ENCODE peak calls at places on chromosomes 4 and X, in seven cellular contexts. J is occipital lobe, O is sciatic nerve, X is breast epithelium, F is lung microvascular endothelial cell, Y is brain microvascular endothelial cell, Q is hepatocyte. M is an unnamed sample.

GRCh38 chrX:96807318-96807717 is 76.4 kb upstream of the RPA4 start:
- DNase-seq in J (no peak), O (no peak), X (no peak), F (no peak), Y (no peak), Q (no peak), M (no peak)

GRCh38 chrX:6826856-6827255 is 291.9 kb upstream of the VCX3A start:
- DNase-seq in J (no peak), O (no peak), X (no peak), F (no peak), Y (no peak), Q (no peak), M (no peak)

GRCh38 chr4:126582737-126583136 is 1050.0 kb upstream of the INTU start:
- DNase-seq in J (no peak), O (no peak), X (no peak), F (no peak), Y (no peak), Q (peak; percentile 3), M (no peak)

GRCh38 chrX:34927866-34928265 is 14.7 kb upstream of the FAM47B start:
- DNase-seq in J (no peak), O (no peak), X (no peak), F (no peak), Y (no peak), Q (no peak), M (no peak)

GRCh38 chrX:153933751-153934472 is 925 bp downstream of the NAA10 start:
- DNase-seq in J (no peak), O (no peak), X (no peak), F (no peak), Y (peak; percentile 38), Q (no peak), M (no peak)

GRCh38 chr4:142449771-142450373 is 396.2 kb downstream of the INPP4B start:
- DNase-seq in J (no peak), O (no peak), X (no peak), F (no peak), Y (no peak), Q (no peak), M (no peak)

GRCh38 chrX:3232262-3232950 is 114.0 kb downstream of the MXRA5 start:
- DNase-seq in J (no peak), O (no peak), X (no peak), F (no peak), Y (no peak), Q (no peak), M (no peak)

GRCh38 chr4:176193898-176194297 is 1.5 kb downstream of the SPATA4 start:
- DNase-seq in J (no peak), O (no peak), X (no peak), F (no peak), Y (peak; percentile 49), Q (no peak), M (no peak)

GRCh38 chrX:41352329-41352801 is 18.4 kb downstream of the DDX3X start:
- DNase-seq in J (no peak), O (no peak), X (no peak), F (peak; percentile 30), Y (no peak), Q (no peak), M (no peak)

GRCh38 chr4:4851081-4851480 is 8.4 kb upstream of the MSX1 start:
- DNase-seq in J (no peak), O (no peak), X (peak; percentile 38), F (no peak), Y (no peak), Q (no peak), M (no peak)

GRCh38 chrX:9622128-9622527 is 143.5 kb downstream of the GPR143 start:
- DNase-seq in J (no peak), O (no peak), X (no peak), F (no peak), Y (no peak), Q (no peak), M (no peak)

GRCh38 chrX:63889001-63889400 is 104.0 kb upstream of the ARHGEF9 start:
- DNase-seq in J (no peak), O (no peak), X (no peak), F (no peak), Y (peak; percentile 52), Q (no peak), M (no peak)

GRCh38 chr4:2691313-2691712 is 64.8 kb downstream of the TNIP2 start:
- DNase-seq in J (no peak), O (no peak), X (no peak), F (no peak), Y (no peak), Q (no peak), M (no peak)

GRCh38 chr4:169583563-169583962 is 28.8 kb downstream of the NEK1 start:
- DNase-seq in J (no peak), O (no peak), X (no peak), F (no peak), Y (peak; percentile 6), Q (no peak), M (no peak)

GRCh38 chrX:10507876-10508275 is 112.5 kb downstream of the MID1 start:
- DNase-seq in J (no peak), O (no peak), X (no peak), F (no peak), Y (no peak), Q (no peak), M (no peak)

GRCh38 chrX:34900691-34901090 is 41.9 kb upstream of the FAM47B start:
- DNase-seq in J (no peak), O (no peak), X (no peak), F (no peak), Y (peak; percentile 35), Q (no peak), M (no peak)

GRCh38 chr4:954211-955020 is 19.0 kb downstream of the DGKQ start:
- DNase-seq in J (no peak), O (no peak), X (no peak), F (no peak), Y (no peak), Q (no peak), M (no peak)

GRCh38 chr4:44701037-44701436 is 22.8 kb downstream of the GUF1 start:
- DNase-seq in J (no peak), O (no peak), X (no peak), F (no peak), Y (no peak), Q (no peak), M (no peak)

GRCh38 chrX:136162827-136163427 is 15.6 kb downstream of the FHL1 start:
- DNase-seq in J (no peak), O (peak; percentile 67), X (no peak), F (peak; percentile 54), Y (peak; percentile 38), Q (peak; percentile 55), M (peak; percentile 9)

GRCh38 chr4:189162073-189162789 is 778.4 kb upstream of the FRG1 start:
- DNase-seq in J (no peak), O (no peak), X (no peak), F (no peak), Y (no peak), Q (no peak), M (no peak)

GRCh38 chrX:87528487-87528886 is 10.9 kb downstream of the KLHL4 start:
- DNase-seq in J (no peak), O (no peak), X (no peak), F (no peak), Y (no peak), Q (no peak), M (no peak)

GRCh38 chrX:12975999-12976558 is 1.2 kb downstream of the TMSB4X start:
- DNase-seq in J (peak; percentile 3), O (peak; percentile 67), X (no peak), F (peak; percentile 50), Y (peak; percentile 16), Q (peak; percentile 75), M (no peak)

GRCh38 chr4:148998719-148999118 is 556.5 kb upstream of the NR3C2 start:
- DNase-seq in J (no peak), O (no peak), X (no peak), F (peak; percentile 30), Y (peak; percentile 10), Q (no peak), M (no peak)

GRCh38 chr4:94032754-94033153 is 174.9 kb upstream of the SMARCAD1 start:
- DNase-seq in J (no peak), O (no peak), X (no peak), F (no peak), Y (peak; percentile 55), Q (no peak), M (no peak)

GRCh38 chrX:51855698-51856097 is 37.7 kb upstream of the MAGED1 start:
- DNase-seq in J (no peak), O (no peak), X (no peak), F (no peak), Y (no peak), Q (no peak), M (no peak)

GRCh38 chr4:129561886-129562285 is 465.9 kb downstream of the C4orf33 start:
- DNase-seq in J (no peak), O (no peak), X (no peak), F (peak; percentile 18), Y (peak; percentile 61), Q (no peak), M (no peak)

GRCh38 chr4:78131403-78131802 is 74.3 kb downstream of the FRAS1 start:
- DNase-seq in J (no peak), O (no peak), X (no peak), F (no peak), Y (peak; percentile 9), Q (no peak), M (no peak)

GRCh38 chrX:44871114-44871645 is 1.8 kb upstream of the KDM6A start:
- DNase-seq in J (no peak), O (no peak), X (no peak), F (no peak), Y (no peak), Q (peak; percentile 11), M (no peak)